ENCODE peak calls at places on chromosomes 7 and 10, in five cellular contexts. M is transverse colon, E is Peyer's patch, Q is astrocyte, O is endothelial cell of umbilical vein. W is an unnamed sample. For H3K4me1, the result is how much of the 10 kb centered on the place peaks cover.

GRCh38 chr7:69844264-69844868 is 246.1 kb downstream of the AUTS2 start:
- DNase-seq in M (no peak), E (no peak), Q (no peak), O (no peak), W (no peak)

GRCh38 chr7:44974549-44974948 is 4.3 kb downstream of the MYO1G start:
- DNase-seq in M (no peak), E (no peak), Q (no peak), O (no peak), W (no peak)

GRCh38 chr7:124784879-124785818 is 19.6 kb upstream of the GPR37 start:
- DNase-seq in M (peak), E (no peak), Q (peak), O (peak), W (no peak)

GRCh38 chr10:102433619-102434046 is 1.3 kb upstream of the CUEDC2 start:
- DNase-seq in M (no peak), E (no peak), Q (no peak), O (no peak), W (no peak)

GRCh38 chr10:43401627-43402026 is 7.4 kb downstream of the HNRNPF start:
- DNase-seq in M (no peak), E (no peak), Q (no peak), O (peak), W (no peak)

GRCh38 chr10:75972494-75973276 is 541.3 kb downstream of the LRMDA start:
- DNase-seq in M (no peak), E (no peak), Q (peak), O (peak), W (no peak)

GRCh38 chr10:88032566-88032965 is 169.1 kb downstream of the PTEN start:
- DNase-seq in M (no peak), E (no peak), Q (peak), O (no peak), W (no peak)

GRCh38 chr7:29332027-29332806 is 137.6 kb downstream of the CHN2 start:
- DNase-seq in M (no peak), E (no peak), Q (no peak), O (no peak), W (no peak)

GRCh38 chr7:33143996-33144718 is 14.8 kb downstream of the BBS9 start:
- DNase-seq in M (no peak), E (no peak), Q (peak), O (no peak), W (no peak)

GRCh38 chr10:133134411-133135115 is 25.5 kb upstream of the KNDC1 start:
- DNase-seq in M (no peak), E (no peak), Q (no peak), O (no peak), W (no peak)

GRCh38 chr7:113267885-113268284 is 149.5 kb upstream of the SMIM30 start:
- DNase-seq in M (no peak), E (no peak), Q (peak), O (no peak), W (no peak)

GRCh38 chr10:95770084-95770720 is 14.2 kb downstream of the ENTPD1 start:
- DNase-seq in M (no peak), E (no peak), Q (no peak), O (no peak), W (no peak)

GRCh38 chr10:11896549-11897200 is 73.5 kb downstream of the PROSER2 start:
- DNase-seq in M (no peak), E (no peak), Q (no peak), O (no peak), W (no peak)

GRCh38 chr10:25076501-25077197 is 60.2 kb downstream of the THNSL1 start:
- DNase-seq in M (no peak), E (no peak), Q (peak), O (no peak), W (no peak)

GRCh38 chr10:90920986-90921643 is at the start of gene ANKRD1:
- DNase-seq in M (no peak), E (no peak), Q (peak), O (peak), W (no peak)

GRCh38 chr7:101066141-101066857 is 19.0 kb upstream of the TRIM56 start:
- DNase-seq in M (no peak), E (no peak), Q (no peak), O (no peak), W (no peak)

GRCh38 chr7:37999673-38000072 is 79.2 kb downstream of the EPDR1 start:
- DNase-seq in M (no peak), E (no peak), Q (peak), O (no peak), W (no peak)

GRCh38 chr10:5587151-5588079 is 62.7 kb downstream of the CALML3 start:
- DNase-seq in M (no peak), E (no peak), Q (no peak), O (peak), W (no peak)

GRCh38 chr10:128009768-128010167 is 102.9 kb downstream of the PTPRE start:
- DNase-seq in M (no peak), E (no peak), Q (peak), O (peak), W (no peak)

DNA sequence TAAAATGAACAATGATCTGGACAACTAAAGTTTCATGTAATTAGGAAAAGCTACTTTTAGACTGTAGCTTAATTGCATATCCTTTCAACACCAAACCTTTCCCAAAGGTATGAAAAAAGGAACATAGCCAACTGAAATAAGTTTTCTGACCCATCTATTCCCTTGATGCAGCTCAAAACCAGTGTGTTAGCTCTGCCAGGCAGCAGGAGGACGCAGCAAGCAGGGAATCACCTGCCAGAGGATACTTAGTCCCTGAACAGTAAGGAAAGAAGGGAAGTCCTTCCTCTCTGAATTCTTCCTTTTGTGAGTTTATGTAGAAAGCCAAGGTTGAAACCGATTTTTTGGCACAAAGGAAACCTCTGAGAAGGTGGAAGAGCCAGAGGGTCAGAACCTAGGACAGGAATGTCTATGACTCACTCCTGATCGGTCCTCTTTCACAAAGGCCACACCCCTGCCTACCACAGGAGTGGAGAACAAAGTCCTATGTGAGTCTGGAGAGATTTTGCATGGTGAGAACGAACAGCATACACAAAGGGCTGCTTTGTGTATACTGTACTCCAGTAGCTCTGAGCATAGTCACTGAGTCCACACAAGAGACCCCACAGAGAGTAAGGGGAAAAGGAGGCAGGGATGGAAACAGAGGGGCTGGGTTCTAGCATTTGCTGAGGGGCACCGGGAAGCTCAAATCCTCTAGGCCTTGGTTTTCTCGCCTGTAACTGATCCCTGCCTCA is 68.8 kb upstream of the GSDME start:
- DNase-seq in M (peak), E (no peak), Q (peak), O (peak), W (no peak)
- H3K4me3 ChIP-seq in M (no peak), E (no peak), Q (no peak), O (no peak), W (no peak)

GRCh38 chr7:55056577-55057480 is 38.0 kb downstream of the EGFR start:
- DNase-seq in M (no peak), E (no peak), Q (no peak), O (no peak), W (no peak)
- H3K4me1 ChIP-seq in M (under half), E (under half), Q (half or more), O (under half), W (under half)

GRCh38 chr7:151282111-151282510 is 33.6 kb upstream of the SMARCD3 start:
- DNase-seq in M (no peak), E (no peak), Q (no peak), O (no peak), W (no peak)

GRCh38 chr7:151279868-151280267 is 31.4 kb upstream of the SMARCD3 start:
- DNase-seq in M (no peak), E (no peak), Q (no peak), O (no peak), W (no peak)

GRCh38 chr7:151280388-151281019 is 32.0 kb upstream of the SMARCD3 start:
- DNase-seq in M (no peak), E (no peak), Q (no peak), O (no peak), W (no peak)

GRCh38 chr7:151283302-151283701 is 34.8 kb upstream of the SMARCD3 start:
- DNase-seq in M (no peak), E (no peak), Q (no peak), O (no peak), W (no peak)

DNA sequence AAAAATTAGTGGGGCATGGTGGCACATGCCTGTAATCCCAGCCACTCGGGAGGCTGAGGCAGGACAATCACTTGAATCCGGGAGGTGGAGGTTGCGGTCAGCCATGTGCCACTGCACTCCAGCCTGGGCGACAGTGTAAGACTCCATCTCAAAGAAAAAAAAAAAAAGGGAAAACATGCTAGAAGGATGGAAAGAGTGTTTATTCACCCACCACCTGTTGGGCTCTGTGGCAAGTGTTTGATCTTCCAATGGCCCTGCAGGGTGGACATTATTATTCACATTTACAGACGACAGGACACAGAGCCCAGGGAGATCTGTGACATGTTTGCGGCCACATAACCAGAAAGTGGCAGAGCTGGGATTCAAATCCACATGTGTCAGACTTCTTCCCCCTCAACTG is 33.2 kb upstream of the SMARCD3 start:
- DNase-seq in M (no peak), E (no peak), Q (no peak), O (no peak), W (no peak)
- H3K4me3 ChIP-seq in M (no peak), E (no peak), Q (no peak), O (no peak), W (no peak)

DNA sequence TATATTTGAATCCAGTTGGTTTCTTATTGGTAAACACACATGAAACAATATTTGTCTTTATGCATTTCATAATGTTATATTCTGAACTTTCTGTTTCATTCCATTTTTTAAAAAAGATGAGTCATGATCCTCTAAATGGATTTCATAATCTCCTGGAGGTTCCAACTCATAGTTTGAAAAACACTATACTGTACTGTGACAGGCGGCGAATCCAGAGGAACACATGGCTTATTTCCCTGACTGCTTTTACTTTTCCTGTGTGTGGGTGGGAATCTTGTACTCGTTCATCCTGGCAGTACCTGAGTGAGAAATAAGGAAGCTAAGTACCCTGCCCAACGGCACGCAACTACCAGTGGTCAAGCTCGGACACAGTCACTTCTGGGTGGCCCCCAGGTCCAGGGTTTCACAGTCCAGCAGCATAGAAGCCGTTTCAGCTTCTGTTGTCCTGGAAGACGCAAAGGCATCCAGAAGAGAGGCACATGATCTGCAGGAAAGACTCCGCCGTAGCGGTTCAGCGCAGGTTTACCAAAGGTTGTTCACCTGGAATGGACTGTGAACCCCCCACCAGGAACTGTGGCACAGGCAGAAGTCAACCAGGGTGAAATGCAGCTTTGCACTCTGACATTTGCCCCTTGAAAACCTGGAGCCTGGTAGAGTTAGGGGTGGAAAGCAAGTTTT is 117.7 kb downstream of the CCNY start:
- DNase-seq in M (no peak), E (no peak), Q (peak), O (peak), W (no peak)
- H3K4me1 ChIP-seq in M (half or more), E (under half), Q (under half), O (under half), W (under half)

DNA sequence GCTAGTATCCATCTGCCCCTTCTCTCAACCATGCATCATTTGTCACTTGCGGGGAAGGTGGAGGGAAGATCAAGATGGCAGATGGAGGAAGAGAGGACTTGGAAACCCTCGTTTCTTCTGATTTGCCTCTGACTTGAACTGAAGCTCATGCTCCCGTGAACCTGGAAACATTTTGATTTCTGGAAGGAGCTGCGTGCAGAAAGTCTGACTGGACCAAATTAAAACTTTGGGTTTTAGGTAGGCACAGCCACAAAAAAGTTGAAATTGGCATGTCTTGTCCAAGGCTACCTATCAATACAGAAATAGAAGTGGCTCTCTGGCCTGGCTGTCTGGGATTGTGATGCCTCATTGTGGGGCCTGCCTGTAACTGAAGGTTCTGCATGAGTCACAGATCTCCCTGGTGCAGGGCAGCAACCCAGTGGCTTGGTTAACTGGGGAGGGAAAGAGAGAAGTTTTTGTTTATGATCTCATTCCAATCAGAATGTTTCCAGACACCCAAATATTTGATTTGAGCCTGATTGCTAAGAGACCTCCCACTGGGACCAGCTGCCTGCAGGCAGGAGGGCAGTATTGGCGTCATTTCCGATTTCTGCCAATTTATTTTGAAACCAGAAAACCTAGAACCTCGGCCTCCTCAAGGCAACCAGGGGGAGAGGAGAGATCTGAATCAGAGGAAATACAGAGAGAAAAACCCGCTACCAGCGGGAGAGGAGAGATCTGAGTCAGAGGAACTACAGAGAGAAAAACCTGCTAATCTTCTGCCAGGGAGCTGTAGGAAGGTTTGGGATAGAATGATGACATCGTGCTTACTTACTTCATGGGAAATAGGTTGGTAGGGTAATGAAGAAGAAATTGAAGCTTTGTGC is 363.6 kb downstream of the ANKRD30A start:
- DNase-seq in M (no peak), E (no peak), Q (no peak), O (no peak), W (no peak)
- H3K4me3 ChIP-seq in M (no peak), E (no peak), Q (no peak), O (no peak), W (no peak)

DNA sequence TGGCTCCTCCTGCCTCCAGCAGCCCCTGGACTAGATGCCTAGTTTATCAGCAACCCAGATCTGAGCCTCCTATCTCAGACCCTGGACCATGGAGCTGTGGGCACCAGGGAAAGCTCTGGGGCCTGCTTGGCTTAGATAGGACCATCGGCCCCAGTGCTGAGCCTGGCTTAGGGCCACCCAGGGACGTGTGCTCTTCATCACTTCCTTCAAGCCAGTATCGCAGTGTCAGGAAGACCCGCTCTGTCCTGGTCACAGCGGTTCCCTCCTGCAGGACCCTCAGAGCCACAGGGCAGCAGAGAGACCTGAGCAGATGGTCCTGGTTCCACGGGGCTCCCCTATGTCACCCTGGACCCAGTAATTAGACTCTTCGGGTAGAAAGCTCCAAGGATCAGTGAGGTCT is 105.7 kb upstream of the FAM20C start:
- DNase-seq in M (no peak), E (no peak), Q (no peak), O (no peak), W (no peak)
- H3K4me1 ChIP-seq in M (under half), E (under half), Q (under half), O (under half), W (under half)

GRCh38 chr10:124792998-124793352 is 1.3 kb upstream of the EEF1AKMT2 start:
- DNase-seq in M (no peak), E (no peak), Q (no peak), O (no peak), W (no peak)
- H3K4me3 ChIP-seq in M (no peak), E (peak), Q (no peak), O (no peak), W (no peak)

GRCh38 chr7:137755438-137755837 is 91.3 kb downstream of the DGKI start:
- DNase-seq in M (no peak), E (no peak), Q (no peak), O (no peak), W (no peak)
- H3K4me1 ChIP-seq in M (under half), E (under half), Q (under half), O (under half), W (under half)

W was measured in effector memory CD4-positive, alpha-beta T cell.